ENCODE peak calls at places on chromosomes 12 and 14, in seven cellular contexts. Q, X, G, W, L, Y and H are unnamed samples.

GRCh38 chr14:75559451-75560187 is 18.8 kb upstream of the FLVCR2 start:
- DNase-seq in Q (no peak), X (peak), G (no peak), W (no peak), L (no peak), Y (no peak), H (no peak)

GRCh38 chr12:50538178-50538577 is 33.4 kb downstream of the DIP2B start:
- DNase-seq in Q (no peak), X (no peak), G (no peak), W (no peak), L (no peak), Y (no peak), H (no peak)

GRCh38 chr12:104957388-104958008 is 592 bp downstream of the SLC41A2 start:
- DNase-seq in Q (no peak), X (no peak), G (no peak), W (peak), L (no peak), Y (no peak), H (no peak)

GRCh38 chr12:64583395-64584172 is 26.7 kb upstream of the RASSF3 start:
- DNase-seq in Q (no peak), X (no peak), G (no peak), W (peak), L (no peak), Y (peak), H (no peak)

GRCh38 chr12:55925870-55926737 is 1.6 kb downstream of the PYM1 start:
- DNase-seq in Q (no peak), X (no peak), G (no peak), W (peak), L (no peak), Y (peak), H (no peak)

GRCh38 chr12:40010899-40011774 is 94.7 kb downstream of the SLC2A13 start:
- DNase-seq in Q (peak), X (peak), G (peak), W (no peak), L (no peak), Y (peak), H (no peak)

GRCh38 chr14:105495101-105495989 is 4.3 kb downstream of the TEDC1 start:
- DNase-seq in Q (no peak), X (no peak), G (no peak), W (peak), L (no peak), Y (no peak), H (no peak)

GRCh38 chr14:68266998-68267397 is 447.4 kb downstream of the RAD51B start:
- DNase-seq in Q (no peak), X (no peak), G (no peak), W (no peak), L (no peak), Y (peak), H (no peak)

GRCh38 chr14:81826080-81826479 is 292.4 kb upstream of the SEL1L start:
- DNase-seq in Q (no peak), X (no peak), G (no peak), W (no peak), L (no peak), Y (no peak), H (no peak)

GRCh38 chr12:30796508-30796780 is 41.7 kb upstream of the CAPRIN2 start:
- DNase-seq in Q (no peak), X (no peak), G (no peak), W (peak), L (no peak), Y (no peak), H (no peak)

GRCh38 chr14:34930591-34931069 is 52.2 kb upstream of the SRP54 start:
- DNase-seq in Q (no peak), X (no peak), G (peak), W (no peak), L (no peak), Y (peak), H (no peak)

GRCh38 chr14:38839743-38840375 is 263.2 kb downstream of the SEC23A start:
- DNase-seq in Q (no peak), X (no peak), G (no peak), W (no peak), L (no peak), Y (no peak), H (no peak)

GRCh38 chr12:15581006-15581405 is 208.2 kb downstream of the EPS8 start:
- DNase-seq in Q (no peak), X (no peak), G (no peak), W (no peak), L (no peak), Y (no peak), H (no peak)

GRCh38 chr12:57229634-57230380 is at the start of gene SHMT2:
- DNase-seq in Q (peak), X (peak), G (peak), W (peak), L (peak), Y (peak), H (peak)

GRCh38 chr12:66132408-66132807 is 1.9 kb upstream of the LLPH start:
- DNase-seq in Q (no peak), X (no peak), G (no peak), W (peak), L (no peak), Y (no peak), H (no peak)

GRCh38 chr14:89340200-89340667 is 76.8 kb downstream of the FOXN3 start:
- DNase-seq in Q (no peak), X (no peak), G (no peak), W (no peak), L (no peak), Y (no peak), H (no peak)

GRCh38 chr14:62378057-62378456 is 615.8 kb downstream of the SNAPC1 start:
- DNase-seq in Q (no peak), X (no peak), G (no peak), W (no peak), L (no peak), Y (no peak), H (no peak)

GRCh38 chr12:41743835-41744234 is 400.8 kb downstream of the GXYLT1 start:
- DNase-seq in Q (no peak), X (no peak), G (no peak), W (no peak), L (no peak), Y (no peak), H (no peak)

GRCh38 chr12:20188930-20189653 is 179.2 kb upstream of the PDE3A start:
- DNase-seq in Q (no peak), X (no peak), G (no peak), W (no peak), L (no peak), Y (no peak), H (no peak)

GRCh38 chr14:104536942-104537612 is 42.5 kb upstream of the C14orf180 start:
- DNase-seq in Q (no peak), X (peak), G (no peak), W (no peak), L (no peak), Y (no peak), H (no peak)

GRCh38 chr14:21795456-21795855 is 121.8 kb upstream of the OR4E1 start:
- DNase-seq in Q (no peak), X (no peak), G (no peak), W (no peak), L (no peak), Y (no peak), H (no peak)

GRCh38 chr12:49838973-49839633 is 3.8 kb downstream of the BCDIN3D start:
- DNase-seq in Q (no peak), X (no peak), G (no peak), W (no peak), L (no peak), Y (peak), H (no peak)

GRCh38 chr12:106288510-106289195 is 13.9 kb upstream of the TCP11L2 start:
- DNase-seq in Q (no peak), X (no peak), G (no peak), W (no peak), L (no peak), Y (no peak), H (no peak)

GRCh38 chr12:47808049-47808448 is 11.7 kb downstream of the HDAC7 start:
- DNase-seq in Q (no peak), X (peak), G (no peak), W (no peak), L (no peak), Y (peak), H (no peak)

GRCh38 chr12:1282670-1283361 is 291.8 kb downstream of the ERC1 start:
- DNase-seq in Q (no peak), X (no peak), G (no peak), W (no peak), L (no peak), Y (no peak), H (peak)

GRCh38 chr12:4143909-4144308 is 129.7 kb upstream of the CCND2 start:
- DNase-seq in Q (no peak), X (no peak), G (no peak), W (no peak), L (no peak), Y (peak), H (peak)

GRCh38 chr12:29253916-29254625 is 105.0 kb downstream of the FAR2 start:
- DNase-seq in Q (no peak), X (no peak), G (no peak), W (no peak), L (no peak), Y (no peak), H (no peak)

GRCh38 chr12:72359416-72359815 is 87.2 kb downstream of the TRHDE start:
- DNase-seq in Q (no peak), X (no peak), G (no peak), W (no peak), L (no peak), Y (no peak), H (no peak)
- H3K4me3 ChIP-seq in Q (no peak), X (no peak), G (no peak), W (no peak), L (no peak), Y (no peak), H (no peak)

GRCh38 chr14:72124171-72124570 is 191.9 kb downstream of the RGS6 start:
- DNase-seq in Q (no peak), X (no peak), G (no peak), W (no peak), L (no peak), Y (no peak), H (no peak)

GRCh38 chr14:72126091-72126490 is 193.9 kb downstream of the RGS6 start:
- DNase-seq in Q (no peak), X (no peak), G (no peak), W (no peak), L (no peak), Y (no peak), H (no peak)

GRCh38 chr14:72123755-72124154 is 191.5 kb downstream of the RGS6 start:
- DNase-seq in Q (no peak), X (no peak), G (no peak), W (no peak), L (no peak), Y (no peak), H (no peak)

GRCh38 chr14:72120315-72120714 is 188.1 kb downstream of the RGS6 start:
- DNase-seq in Q (no peak), X (no peak), G (no peak), W (no peak), L (no peak), Y (no peak), H (no peak)
- H3K4me3 ChIP-seq in Q (no peak), X (no peak), G (no peak), W (no peak), L (no peak), Y (no peak), H (no peak)

DNA sequence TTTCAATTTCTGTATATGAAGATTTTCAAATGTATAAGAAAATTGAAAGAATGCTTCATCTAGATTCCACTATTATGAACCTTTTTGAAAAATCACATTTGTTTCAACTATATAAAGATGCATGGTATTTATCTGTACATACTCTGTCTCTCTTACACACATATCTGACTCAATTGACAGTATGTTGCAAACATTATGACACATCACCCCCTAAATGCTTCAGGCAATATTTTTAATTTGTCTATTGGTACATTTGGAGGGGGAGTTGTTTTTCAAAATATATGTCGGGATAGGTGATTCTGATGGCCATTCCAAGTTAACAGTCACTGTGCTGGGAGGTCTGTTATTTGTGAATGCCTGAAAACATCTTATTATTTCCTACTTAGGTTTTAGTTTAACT is 14.4 kb downstream of the PCNX1 start:
- DNase-seq in Q (no peak), X (no peak), G (no peak), W (no peak), L (no peak), Y (no peak), H (no peak)
- H3K4me3 ChIP-seq in Q (no peak), X (no peak), G (no peak), W (no peak), L (no peak), Y (no peak), H (no peak)

GRCh38 chr14:73751157-73751691 is 37.0 kb upstream of the PNMA1 start:
- DNase-seq in Q (no peak), X (no peak), G (no peak), W (peak), L (no peak), Y (peak), H (no peak)

GRCh38 chr14:73750161-73750901 is 36.1 kb upstream of the PNMA1 start:
- DNase-seq in Q (no peak), X (no peak), G (no peak), W (peak), L (no peak), Y (no peak), H (no peak)

GRCh38 chr14:73753887-73754880 is 40.0 kb upstream of the PNMA1 start:
- DNase-seq in Q (no peak), X (no peak), G (no peak), W (peak), L (no peak), Y (peak), H (no peak)

GRCh38 chr14:73753043-73753886 is 39.1 kb upstream of the PNMA1 start:
- DNase-seq in Q (no peak), X (no peak), G (no peak), W (peak), L (no peak), Y (peak), H (no peak)

GRCh38 chr14:73752297-73752992 is 38.3 kb upstream of the PNMA1 start:
- DNase-seq in Q (peak), X (no peak), G (no peak), W (peak), L (peak), Y (peak), H (no peak)
- H3K4me3 ChIP-seq in Q (peak), X (no peak), G (no peak), W (no peak), L (no peak), Y (peak), H (no peak)

GRCh38 chr14:50092006-50092555 is 24.3 kb downstream of the VCPKMT start:
- DNase-seq in Q (no peak), X (no peak), G (no peak), W (no peak), L (no peak), Y (no peak), H (no peak)
- H3K4me3 ChIP-seq in Q (no peak), X (no peak), G (no peak), W (no peak), L (no peak), Y (no peak), H (no peak)

DNA sequence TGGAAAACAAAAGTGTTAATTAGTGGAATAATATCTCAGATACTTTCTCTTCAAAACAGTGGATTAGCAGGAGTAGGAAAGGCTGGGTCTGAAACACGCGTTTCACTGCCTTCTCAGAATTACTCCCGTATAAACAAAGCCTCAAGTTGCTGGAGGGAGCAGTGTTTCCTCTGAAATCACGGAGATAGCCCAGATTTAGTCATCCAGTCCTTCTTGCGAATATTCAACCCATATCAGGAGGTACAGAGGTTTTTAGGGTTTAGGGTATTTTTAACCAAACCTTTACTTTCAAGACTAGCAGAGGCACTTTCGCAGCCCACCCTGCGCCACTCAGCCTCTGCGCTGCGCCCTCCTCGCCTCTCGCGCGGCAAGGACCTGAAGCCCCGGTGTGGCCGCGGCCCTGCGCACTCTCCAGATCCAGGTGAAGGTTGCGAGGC is 2.1 kb upstream of the SAMD4A start:
- DNase-seq in Q (no peak), X (no peak), G (no peak), W (peak), L (no peak), Y (no peak), H (no peak)
- H3K4me3 ChIP-seq in Q (peak), X (peak), G (peak), W (peak), L (peak), Y (no peak), H (peak)

GRCh38 chr12:54840293-54840692 is 14.0 kb upstream of the MUCL1 start:
- DNase-seq in Q (no peak), X (no peak), G (no peak), W (no peak), L (no peak), Y (no peak), H (no peak)
- H3K4me3 ChIP-seq in Q (no peak), X (no peak), G (no peak), W (no peak), L (no peak), Y (no peak), H (no peak)

DNA sequence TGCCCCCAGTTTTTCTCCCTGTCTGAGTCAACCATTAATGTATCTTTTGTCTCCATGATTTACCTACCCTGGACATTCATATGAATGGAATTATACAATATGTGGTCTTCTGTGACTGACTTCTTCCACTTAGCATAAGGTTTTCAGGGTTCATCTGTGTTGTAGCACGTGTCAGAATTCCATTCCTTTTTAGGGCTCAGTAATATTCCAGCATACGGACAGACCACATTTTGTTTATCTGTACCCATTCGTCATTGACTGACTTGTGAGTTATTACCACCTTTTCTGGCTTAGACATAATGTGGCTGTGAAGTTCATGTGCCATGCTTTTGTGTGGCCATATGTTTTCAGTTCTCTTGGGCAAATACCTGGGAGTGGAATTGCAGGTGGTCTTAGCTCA is 37.9 kb downstream of the TSPAN9 start:
- DNase-seq in Q (no peak), X (no peak), G (no peak), W (no peak), L (no peak), Y (no peak), H (no peak)
- H3K4me3 ChIP-seq in Q (no peak), X (no peak), G (no peak), W (no peak), L (no peak), Y (no peak), H (no peak)